ENCODE peak calls at places on chromosome X, in four cellular contexts. W is B cell, C is MM.1S, J is cardiac muscle cell. F is an unnamed sample.

GRCh38 chrX:39313149-39313548 is 511.9 kb downstream of the MID1IP1 start:
- DNase-seq in W (no peak), C (no peak), J (no peak), F (no peak)

GRCh38 chrX:134006484-134007161 is 21.2 kb upstream of the GPC3 start:
- DNase-seq in W (no peak), C (peak; percentile 9), J (no peak), F (peak; percentile 18)

GRCh38 chrX:133859860-133860259 is 125.5 kb downstream of the GPC3 start:
- DNase-seq in W (no peak), C (no peak), J (no peak), F (no peak)

GRCh38 chrX:11698747-11699146 is 33.0 kb upstream of the ARHGAP6 start:
- DNase-seq in W (no peak), C (no peak), J (no peak), F (no peak)

GRCh38 chrX:40871385-40872082 is 136.2 kb upstream of the MED14 start:
- DNase-seq in W (no peak), C (no peak), J (peak; percentile 13), F (peak; percentile 52)

GRCh38 chrX:125293792-125294780 is 25.6 kb upstream of the TEX13C start:
- DNase-seq in W (no peak), C (peak; percentile 18), J (no peak), F (peak; percentile 3)

GRCh38 chrX:24149346-24150050 is at the start of gene ZFX:
- DNase-seq in W (peak; percentile 84), C (peak; percentile 51), J (peak; percentile 70), F (peak; percentile 59)

GRCh38 chrX:135484636-135485289 is 35.7 kb upstream of the INTS6L start:
- DNase-seq in W (no peak), C (peak; percentile 37), J (peak; percentile 48), F (peak; percentile 24)

GRCh38 chrX:101417981-101418841 is 10.2 kb downstream of the HNRNPH2 start:
- DNase-seq in W (peak; percentile 39), C (no peak), J (peak; percentile 85), F (peak; percentile 39)

GRCh38 chrX:16164748-16165147 is 2.5 kb upstream of the MAGEB17 start:
- DNase-seq in W (no peak), C (no peak), J (no peak), F (no peak)

GRCh38 chrX:439719-440118 is 53.0 kb upstream of the PPP2R3B start:
- DNase-seq in W (peak; percentile 3), C (no peak), J (no peak), F (no peak)

GRCh38 chrX:45553417-45553816 is 352.7 kb upstream of the DIPK2B start:
- DNase-seq in W (no peak), C (no peak), J (no peak), F (no peak)

DNA sequence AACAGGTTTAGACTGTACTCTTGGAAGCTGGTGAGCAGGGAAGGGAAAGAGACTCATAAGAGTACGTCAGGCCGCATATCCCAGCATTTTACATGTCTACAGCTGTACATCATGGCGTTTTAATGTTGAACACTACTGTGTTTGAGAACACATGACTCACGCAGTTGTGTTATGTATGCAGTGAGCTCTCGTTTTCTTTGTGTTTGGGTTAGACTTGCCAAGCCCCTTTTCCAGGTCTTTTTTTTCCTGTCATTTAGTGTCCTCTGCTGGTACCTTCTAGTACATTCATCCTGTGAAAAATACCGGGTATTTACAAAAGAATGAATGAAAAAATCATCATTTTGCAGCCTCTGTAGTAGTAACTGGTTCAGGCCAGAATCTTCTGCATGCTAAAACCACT is 35.3 kb downstream of the SMS start:
- DNase-seq in W (no peak), C (no peak), J (no peak), F (no peak)
- TF ChIP-seq CTCF in W (no peak), C (no peak), J (peak; percentile 47), F (no peak)

GRCh38 chrX:129600981-129601424 is 53.8 kb downstream of the APLN start:
- DNase-seq in W (no peak), C (peak; percentile 35), J (peak; percentile 19), F (peak; percentile 30)
- TF ChIP-seq CTCF in W (peak; percentile 67), C (peak; percentile 65), J (peak; percentile 58), F (peak; percentile 61)

DNA sequence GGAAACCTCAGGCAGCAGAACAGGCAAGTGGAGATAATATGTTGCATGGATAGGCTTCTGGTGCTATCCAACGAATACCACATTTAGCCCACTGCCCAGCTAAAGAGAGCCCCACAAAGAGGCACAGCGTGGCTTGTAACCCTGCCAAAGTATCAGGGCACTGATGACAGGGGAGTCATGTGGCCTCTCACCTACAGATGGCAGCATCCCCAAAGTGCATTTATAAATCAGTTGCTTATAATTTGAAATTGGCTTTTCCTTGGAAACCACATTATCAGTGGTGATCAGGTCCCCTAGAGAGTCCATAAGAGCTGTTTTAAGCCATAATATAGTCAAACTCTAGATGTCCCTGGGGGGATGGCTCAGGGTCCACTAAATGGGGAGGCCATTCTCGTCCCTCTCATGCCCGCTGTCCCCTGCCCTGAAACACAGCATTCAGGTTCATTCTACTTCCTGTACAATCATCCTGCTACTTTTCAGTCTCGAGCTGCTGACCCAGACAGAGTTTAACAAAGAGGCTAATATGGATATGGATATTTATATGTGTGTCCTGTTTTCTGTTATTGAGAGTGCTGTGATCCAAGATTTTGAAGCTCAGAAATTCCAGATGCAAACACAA is 28.6 kb downstream of the SRPX start:
- DNase-seq in W (no peak), C (no peak), J (peak; percentile 23), F (peak; percentile 16)
- TF ChIP-seq CTCF in W (peak; percentile 31), C (peak; percentile 40), J (peak; percentile 36), F (no peak)

GRCh38 chrX:20680998-20681397 is 414.3 kb upstream of the RPS6KA3 start:
- DNase-seq in W (no peak), C (no peak), J (no peak), F (no peak)
- TF ChIP-seq CTCF in W (no peak), C (no peak), J (no peak), F (no peak)